ENCODE peak calls at places on chromosomes 6 and 20, in six cellular contexts. Z is SK-N-SH, A is HCT116, Y is HepG2, N is GM12878, M is K562. E is an unnamed sample.
A peak's percentile ranks its signal among the peaks of the same experiment; 100 is the strongest.

GRCh38 chr20:51196991-51197651 is 174.2 kb upstream of the KCNG1 start:
- DNase-seq in Z (no peak), A (no peak), Y (no peak), N (no peak), M (no peak), E (no peak)

GRCh38 chr6:110415297-110415916 is at the start of gene DDO:
- DNase-seq in Z (no peak), A (no peak), Y (peak; percentile 86), N (no peak), M (no peak), E (no peak)

GRCh38 chr20:5557123-5557522 is 193.1 kb upstream of the SHLD1 start:
- DNase-seq in Z (peak; percentile 54), A (peak; percentile 13), Y (peak; percentile 61), N (peak; percentile 15), M (peak; percentile 46), E (peak; percentile 76)

GRCh38 chr6:94254689-94255088 is 835.3 kb upstream of the EPHA7 start:
- DNase-seq in Z (no peak), A (no peak), Y (peak; percentile 4), N (no peak), M (no peak), E (peak; percentile 44)

GRCh38 chr20:35902545-35902941 is 51.8 kb downstream of the SCAND1 start:
- DNase-seq in Z (no peak), A (no peak), Y (no peak), N (no peak), M (peak; percentile 19), E (no peak)

GRCh38 chr20:4444404-4444803 is 277.3 kb upstream of the PRND start:
- DNase-seq in Z (no peak), A (no peak), Y (no peak), N (no peak), M (no peak), E (no peak)

GRCh38 chr6:147127587-147127986 is 76.6 kb upstream of the STXBP5 start:
- DNase-seq in Z (no peak), A (no peak), Y (no peak), N (no peak), M (no peak), E (no peak)

GRCh38 chr20:3156811-3157619 is 2.6 kb downstream of the FASTKD5 start:
- DNase-seq in Z (no peak), A (no peak), Y (no peak), N (peak; percentile 55), M (no peak), E (no peak)

GRCh38 chr6:82179415-82179814 is 68.1 kb downstream of the IBTK start:
- DNase-seq in Z (no peak), A (no peak), Y (no peak), N (no peak), M (no peak), E (no peak)

GRCh38 chr6:35736293-35736894 is 438 bp upstream of the ARMC12 start:
- DNase-seq in Z (peak; percentile 81), A (no peak), Y (peak; percentile 60), N (no peak), M (peak; percentile 76), E (peak; percentile 92)
- TF ChIP-seq REST in Z (no peak), A (no peak), Y (no peak), N (no peak), M (no peak), E (no peak)

DNA sequence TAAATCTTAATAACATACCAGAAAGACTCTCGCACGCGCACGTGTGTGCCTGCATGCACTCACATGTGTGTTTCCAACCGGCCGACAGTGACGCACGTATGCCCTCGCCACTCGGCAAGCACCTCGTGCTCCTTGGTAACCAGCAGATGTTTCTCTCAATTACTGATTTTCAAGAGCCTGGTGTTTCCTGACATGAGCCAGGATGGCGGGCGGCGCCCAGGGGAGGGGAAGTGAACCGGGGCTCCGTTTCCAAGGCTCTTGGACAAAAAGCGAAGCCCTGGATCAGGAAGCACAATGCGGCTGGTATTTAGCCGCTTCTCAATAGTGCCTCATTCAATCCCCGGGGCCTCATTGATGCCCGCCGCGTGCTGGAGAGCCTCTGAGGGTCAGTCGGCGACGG is 37.7 kb downstream of the PMEPA1 start:
- DNase-seq in Z (peak; percentile 72), A (no peak), Y (no peak), N (no peak), M (no peak), E (no peak)
- H4K20me1 ChIP-seq in Z (peaks cover 90% of the 10 kb centered on the region), A (no peaks in the 10 kb centered on the region), Y (no peaks in the 10 kb centered on the region), N (no peaks in the 10 kb centered on the region), M (peaks cover 4% of the 10 kb centered on the region), E (peaks cover 29% of the 10 kb centered on the region)

GRCh38 chr20:19121463-19121862 is 91.0 kb upstream of the SLC24A3 start:
- DNase-seq in Z (no peak), A (no peak), Y (no peak), N (no peak), M (no peak), E (no peak)

GRCh38 chr20:19121916-19122315 is 90.5 kb upstream of the SLC24A3 start:
- DNase-seq in Z (no peak), A (no peak), Y (no peak), N (no peak), M (no peak), E (no peak)

GRCh38 chr20:19120569-19120968 is 91.9 kb upstream of the SLC24A3 start:
- DNase-seq in Z (no peak), A (no peak), Y (no peak), N (no peak), M (no peak), E (no peak)

GRCh38 chr20:19120011-19120410 is 92.4 kb upstream of the SLC24A3 start:
- DNase-seq in Z (no peak), A (no peak), Y (no peak), N (no peak), M (no peak), E (no peak)

GRCh38 chr20:19122395-19122794 is 90.0 kb upstream of the SLC24A3 start:
- DNase-seq in Z (no peak), A (no peak), Y (no peak), N (no peak), M (no peak), E (no peak)
- TF ChIP-seq REST in Z (no peak), A (no peak), Y (no peak), N (no peak), M (no peak), E (no peak)

GRCh38 chr20:60800185-60800584 is 451.9 kb upstream of the CDH4 start:
- DNase-seq in Z (no peak), A (no peak), Y (no peak), N (no peak), M (no peak), E (no peak)
- H4K20me1 ChIP-seq in Z (no peaks in the 10 kb centered on the region), A (no peaks in the 10 kb centered on the region), Y (no peaks in the 10 kb centered on the region), N (no peaks in the 10 kb centered on the region), M (no peaks in the 10 kb centered on the region), E (no peaks in the 10 kb centered on the region)

E was measured in GM23338.